ENCODE peak calls at places on chromosomes 13 and 19, in eight cellular contexts. X, C, K, O, T, L, Z and S are unnamed samples. For H3K9me3, the result is how much of the 10 kb centered on the place peaks cover.

GRCh38 chr19:42115219-42115618 is 17.0 kb downstream of the POU2F2 start:
- DNase-seq in X (no peak), C (no peak), K (no peak), O (no peak), T (no peak), L (no peak), Z (no peak), S (no peak)

GRCh38 chr19:17863520-17864182 is 3.9 kb downstream of the RPL18A start:
- DNase-seq in X (no peak), C (no peak), K (no peak), O (no peak), T (no peak), L (no peak), Z (no peak), S (no peak)

GRCh38 chr13:22447132-22447886 is 733.5 kb upstream of the SGCG start:
- DNase-seq in X (no peak), C (no peak), K (no peak), O (no peak), T (no peak), L (no peak), Z (no peak), S (no peak)

GRCh38 chr13:84873951-84874350 is 925.3 kb downstream of the SLITRK6 start:
- DNase-seq in X (no peak), C (no peak), K (no peak), O (no peak), T (no peak), L (no peak), Z (no peak), S (no peak)

GRCh38 chr19:4229179-4229931 is at the start of gene EBI3:
- DNase-seq in X (no peak), C (peak), K (peak), O (no peak), T (peak), L (no peak), Z (no peak), S (peak)

GRCh38 chr13:30735025-30735967 is at the start of gene ALOX5AP:
- DNase-seq in X (no peak), C (no peak), K (no peak), O (no peak), T (no peak), L (no peak), Z (no peak), S (no peak)

GRCh38 chr13:26983533-26984315 is 187.9 kb downstream of the USP12 start:
- DNase-seq in X (no peak), C (no peak), K (no peak), O (no peak), T (no peak), L (no peak), Z (no peak), S (no peak)

GRCh38 chr13:90545070-90545840 is 802.2 kb upstream of the MIR17HG start:
- DNase-seq in X (no peak), C (no peak), K (no peak), O (no peak), T (no peak), L (no peak), Z (no peak), S (no peak)

GRCh38 chr19:39133431-39134270 is 8.1 kb downstream of the PAK4 start:
- DNase-seq in X (peak), C (no peak), K (no peak), O (no peak), T (no peak), L (peak), Z (no peak), S (no peak)

GRCh38 chr19:38062959-38063786 is 156.2 kb downstream of the SIPA1L3 start:
- DNase-seq in X (no peak), C (no peak), K (no peak), O (no peak), T (no peak), L (peak), Z (peak), S (peak)

GRCh38 chr19:45526143-45526542 is 18.9 kb downstream of the VASP start:
- DNase-seq in X (peak), C (peak), K (peak), O (no peak), T (peak), L (peak), Z (peak), S (peak)

GRCh38 chr19:16066611-16067104 is 9.6 kb upstream of the TPM4 start:
- DNase-seq in X (no peak), C (no peak), K (no peak), O (no peak), T (peak), L (no peak), Z (no peak), S (peak)

GRCh38 chr19:56917998-56918397 is 77.5 kb upstream of the PEG3 start:
- DNase-seq in X (no peak), C (no peak), K (no peak), O (no peak), T (peak), L (no peak), Z (no peak), S (no peak)

GRCh38 chr13:24218977-24219376 is 58.5 kb downstream of the SPATA13 start:
- DNase-seq in X (no peak), C (no peak), K (no peak), O (no peak), T (no peak), L (no peak), Z (no peak), S (no peak)

GRCh38 chr13:30341815-30342570 is 34.6 kb upstream of the KATNAL1 start:
- DNase-seq in X (peak), C (peak), K (peak), O (peak), T (peak), L (peak), Z (peak), S (no peak)

GRCh38 chr13:75416327-75417005 is 65.5 kb downstream of the TBC1D4 start:
- DNase-seq in X (no peak), C (no peak), K (no peak), O (no peak), T (no peak), L (no peak), Z (no peak), S (no peak)

GRCh38 chr13:33665776-33666175 is 152.2 kb upstream of the RFC3 start:
- DNase-seq in X (no peak), C (no peak), K (no peak), O (no peak), T (no peak), L (no peak), Z (no peak), S (no peak)

GRCh38 chr19:40576181-40576584 is 490 bp upstream of the SHKBP1 start:
- DNase-seq in X (peak), C (no peak), K (no peak), O (no peak), T (no peak), L (no peak), Z (no peak), S (no peak)

GRCh38 chr13:33111414-33112110 is 95.3 kb downstream of the KL start:
- DNase-seq in X (no peak), C (no peak), K (peak), O (no peak), T (no peak), L (no peak), Z (peak), S (no peak)

GRCh38 chr13:107209811-107210210 is 641.9 kb upstream of the ARGLU1 start:
- DNase-seq in X (no peak), C (no peak), K (no peak), O (no peak), T (no peak), L (no peak), Z (no peak), S (no peak)

GRCh38 chr19:31338069-31338767 is 11.0 kb downstream of the TSHZ3 start:
- DNase-seq in X (peak), C (peak), K (peak), O (no peak), T (peak), L (no peak), Z (peak), S (peak)

GRCh38 chr13:110387451-110388140 is 80.5 kb downstream of the COL4A2 start:
- DNase-seq in X (peak), C (peak), K (peak), O (peak), T (no peak), L (peak), Z (peak), S (no peak)

GRCh38 chr13:99303863-99304521 is 3.2 kb downstream of the GPR183 start:
- DNase-seq in X (no peak), C (peak), K (no peak), O (no peak), T (no peak), L (peak), Z (no peak), S (no peak)

GRCh38 chr19:54439174-54439851 is 9.7 kb upstream of the LENG8 start:
- DNase-seq in X (peak), C (no peak), K (no peak), O (no peak), T (peak), L (no peak), Z (no peak), S (peak)

GRCh38 chr13:41458939-41459753 is 1.8 kb downstream of the RGCC start:
- DNase-seq in X (no peak), C (peak), K (peak), O (no peak), T (peak), L (no peak), Z (peak), S (peak)

GRCh38 chr19:18475762-18476331 is 37.9 kb upstream of the ISYNA1 start:
- DNase-seq in X (no peak), C (no peak), K (no peak), O (no peak), T (no peak), L (no peak), Z (peak), S (no peak)

GRCh38 chr13:39274926-39275325 is 236.7 kb downstream of the NHLRC3 start:
- DNase-seq in X (no peak), C (no peak), K (no peak), O (no peak), T (no peak), L (no peak), Z (no peak), S (no peak)

GRCh38 chr13:24854311-24854710 is 90.3 kb downstream of the RNF17 start:
- DNase-seq in X (no peak), C (no peak), K (no peak), O (no peak), T (no peak), L (no peak), Z (no peak), S (no peak)

DNA sequence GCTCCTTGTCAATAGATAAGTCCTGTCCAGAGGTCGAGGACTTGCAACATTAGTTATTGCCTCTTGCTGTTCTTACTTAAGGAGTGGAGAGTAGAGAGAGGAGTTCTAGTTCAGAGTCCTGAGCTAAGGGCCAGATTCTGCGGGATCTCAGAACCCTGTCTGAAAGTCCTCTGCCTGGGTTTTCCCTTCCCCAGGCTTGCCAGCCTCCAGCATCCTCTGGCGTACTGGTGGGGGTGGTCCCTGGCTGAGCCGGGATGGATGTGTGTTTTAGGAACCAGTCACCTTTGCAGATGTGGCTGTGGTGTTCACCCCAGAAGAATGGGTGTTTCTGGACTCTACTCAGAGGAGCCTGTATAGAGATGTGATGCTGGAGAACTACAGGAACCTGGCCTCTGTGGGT is 26.0 kb downstream of the ZNF333 start:
- DNase-seq in X (no peak), C (no peak), K (no peak), O (no peak), T (no peak), L (no peak), Z (no peak), S (no peak)
- H3K9me3 ChIP-seq in X (under half), C (half or more), K (half or more), O (half or more), T (under half), L (under half), Z (half or more), S (under half)

GRCh38 chr13:47957073-47957472 is 44.0 kb downstream of the SUCLA2 start:
- DNase-seq in X (no peak), C (no peak), K (no peak), O (no peak), T (no peak), L (no peak), Z (no peak), S (no peak)
- H3K9me3 ChIP-seq in X (under half), C (under half), K (under half), O (under half), T (under half), L (under half), Z (under half), S (half or more)

DNA sequence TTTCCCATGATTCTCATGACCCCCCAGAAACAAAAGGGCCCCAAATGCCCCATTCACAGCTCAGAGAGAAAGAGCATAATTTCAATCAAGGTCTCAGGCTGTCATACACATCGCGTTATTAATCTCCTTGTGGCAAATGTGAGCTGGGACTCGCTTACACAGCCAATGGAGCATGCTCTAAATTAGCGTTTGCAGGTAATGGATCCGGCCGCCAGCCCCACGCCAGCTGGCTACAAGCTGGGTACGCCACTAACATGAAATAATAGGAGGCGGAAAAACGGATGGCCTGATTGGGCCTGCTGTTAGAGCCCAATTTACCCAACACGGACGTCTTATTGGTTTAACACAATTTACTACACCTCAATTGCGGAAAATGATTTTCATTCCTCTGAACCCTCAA is 62.4 kb downstream of the PEPD start:
- DNase-seq in X (peak), C (peak), K (no peak), O (no peak), T (no peak), L (peak), Z (peak), S (no peak)
- H3K9me3 ChIP-seq in X (under half), C (under half), K (under half), O (under half), T (under half), L (under half), Z (under half), S (under half)

DNA sequence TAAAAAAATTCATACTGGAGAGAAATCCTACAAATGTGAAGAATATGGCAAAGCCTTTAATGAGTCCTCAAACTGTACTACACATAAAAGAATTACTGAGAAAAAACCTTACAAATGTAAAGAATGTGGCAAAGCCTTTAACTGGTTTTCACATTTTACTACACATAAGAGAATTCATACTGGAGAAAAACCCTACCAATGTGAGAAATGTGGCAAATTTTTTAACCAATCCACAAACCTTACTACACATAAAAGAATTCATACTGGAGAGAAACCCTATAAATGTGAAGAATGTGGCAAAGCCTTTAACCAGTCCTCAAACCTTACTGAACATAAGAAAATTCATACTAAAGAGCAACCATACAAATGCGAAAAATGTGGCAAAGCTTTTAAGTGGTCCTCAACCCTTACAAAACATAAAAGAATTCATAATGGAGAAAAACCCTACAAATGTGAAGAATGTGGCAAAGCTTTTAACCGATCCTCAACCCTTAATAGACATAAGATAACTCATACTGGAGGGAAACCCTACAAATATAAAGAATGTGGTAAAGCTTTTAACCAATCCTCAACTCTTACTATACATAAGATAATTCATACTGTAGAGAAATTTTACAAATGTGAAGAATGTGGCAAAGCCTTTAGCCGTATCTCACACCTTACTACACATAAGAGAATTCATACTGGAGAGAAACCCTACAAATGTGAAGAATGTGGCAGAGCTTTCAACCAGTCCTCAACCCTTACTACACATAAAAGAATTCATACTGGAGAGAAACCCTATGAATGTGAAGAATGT is 29.0 kb downstream of the ZNF730 start:
- DNase-seq in X (no peak), C (no peak), K (no peak), O (no peak), T (no peak), L (no peak), Z (no peak), S (no peak)
- H3K9me3 ChIP-seq in X (under half), C (under half), K (half or more), O (under half), T (half or more), L (under half), Z (under half), S (under half)

GRCh38 chr19:36528921-36529518 is 949 bp upstream of the ZNF260 start:
- DNase-seq in X (no peak), C (no peak), K (no peak), O (no peak), T (peak), L (no peak), Z (no peak), S (peak)

GRCh38 chr19:36526581-36526980 is 1.5 kb downstream of the ZNF260 start:
- DNase-seq in X (no peak), C (no peak), K (no peak), O (no peak), T (no peak), L (no peak), Z (no peak), S (no peak)

GRCh38 chr19:36527873-36528193 is 238 bp downstream of the ZNF260 start:
- DNase-seq in X (no peak), C (no peak), K (no peak), O (no peak), T (no peak), L (no peak), Z (no peak), S (no peak)

GRCh38 chr19:36528194-36528920 is at the start of gene ZNF260:
- DNase-seq in X (peak), C (peak), K (peak), O (peak), T (peak), L (peak), Z (peak), S (peak)

GRCh38 chr19:36524617-36525016 is 3.5 kb downstream of the ZNF260 start:
- DNase-seq in X (no peak), C (no peak), K (no peak), O (no peak), T (no peak), L (no peak), Z (no peak), S (no peak)
- H3K9me3 ChIP-seq in X (under half), C (under half), K (half or more), O (half or more), T (under half), L (under half), Z (under half), S (under half)

GRCh38 chr19:44498988-44499387 is 1.3 kb downstream of the ZNF180 start:
- DNase-seq in X (no peak), C (no peak), K (no peak), O (no peak), T (peak), L (no peak), Z (no peak), S (no peak)

GRCh38 chr19:44499559-44499958 is 763 bp downstream of the ZNF180 start:
- DNase-seq in X (no peak), C (no peak), K (no peak), O (no peak), T (no peak), L (no peak), Z (no peak), S (no peak)

GRCh38 chr19:44496711-44497110 is 3.6 kb downstream of the ZNF180 start:
- DNase-seq in X (no peak), C (no peak), K (no peak), O (no peak), T (no peak), L (no peak), Z (no peak), S (no peak)

DNA sequence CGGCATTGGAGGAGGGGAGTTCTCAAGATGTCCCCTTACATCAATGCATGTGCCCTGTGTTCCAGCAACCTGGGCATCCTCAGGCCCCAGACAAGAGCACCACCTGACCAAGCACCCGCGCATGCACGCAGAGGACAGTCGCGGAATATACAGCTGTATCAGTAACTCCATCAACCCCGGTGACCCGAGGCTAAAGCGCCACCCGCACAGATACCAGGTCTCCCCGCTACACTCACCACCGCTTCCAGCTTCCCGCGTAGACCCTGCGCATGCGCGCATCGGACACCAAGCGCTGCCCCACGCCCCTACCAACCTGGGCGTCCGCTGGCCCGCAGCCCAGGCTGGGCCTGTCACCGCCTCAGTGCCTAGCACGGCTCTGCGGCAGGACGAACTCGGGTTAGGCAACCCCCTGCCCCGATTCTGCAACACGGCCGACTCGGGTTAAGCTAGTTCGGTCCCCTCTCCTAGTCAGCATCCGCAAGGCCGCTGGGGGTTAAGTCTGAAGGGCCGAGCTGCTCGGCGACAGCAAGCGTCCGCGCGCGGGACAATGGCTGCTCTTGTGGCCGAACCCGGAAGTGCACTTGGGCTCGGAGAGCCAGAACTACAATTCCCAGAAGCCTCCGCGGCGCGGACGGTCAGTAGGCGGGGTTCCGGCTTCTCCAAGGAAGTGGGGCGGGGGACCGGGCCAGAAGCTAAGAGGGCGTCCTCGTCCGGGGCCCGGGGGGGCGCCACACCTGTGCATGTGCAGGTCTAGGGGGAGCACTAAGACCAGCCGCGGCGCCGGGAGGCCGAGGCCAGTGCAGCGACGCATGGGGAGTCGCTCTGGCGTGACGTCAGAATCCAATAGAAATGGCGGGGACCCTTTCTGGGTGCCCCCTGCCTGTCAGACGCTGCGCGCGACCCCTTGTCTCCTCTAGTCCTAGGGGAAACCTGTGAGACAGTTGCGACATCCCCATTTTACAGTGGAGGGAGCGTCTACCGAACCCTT is at the start of gene ZNF180:
- DNase-seq in X (peak), C (peak), K (peak), O (peak), T (peak), L (peak), Z (peak), S (peak)
- H3K9me3 ChIP-seq in X (under half), C (under half), K (under half), O (under half), T (under half), L (under half), Z (under half), S (under half)